ENCODE peak calls at places on chromosomes 12 and 14, in four cellular contexts. F is activated T-helper 1 cell treated with anti-CD3 and anti-CD28 coated beads, Interleukin-12 subunit alpha, Interleukin-12 subunit beta, Interleukin-2, Interleukin-4 antibody, amounts not matched to agents 30 ng/mL and 10 ng/mL and 1 ng/mL, durations not matched to agents 14 hours and 24 hours and 36 hours; D is stimulated activated CD4-positive, alpha-beta T cell treated with anti-CD3 and anti-CD28 coated beads, Interleukin-12 subunit alpha, Interleukin-12 subunit beta, amount 100 ng/mL, for 4 hours; R is left colon. M is an unnamed sample.

GRCh38 chr12:54040148-54040494 is 7.3 kb downstream of the HOXC5 start:
- DNase-seq in F (no peak), D (no peak), R (no peak), M (no peak)

GRCh38 chr12:120849765-120850164 is 54.4 kb downstream of the SPPL3 start:
- DNase-seq in F (no peak), D (no peak), R (no peak), M (no peak)

GRCh38 chr14:68306934-68307758 is 485.7 kb downstream of the ZFP36L1 start:
- DNase-seq in F (no peak), D (no peak), R (peak; percentile 73), M (peak; percentile 33)

GRCh38 chr14:99261916-99262787 is 9.8 kb downstream of the BCL11B start:
- DNase-seq in F (peak; percentile 78), D (peak; percentile 51), R (no peak), M (no peak)

GRCh38 chr12:98456583-98457573 is 58.5 kb upstream of the TMPO start:
- DNase-seq in F (peak; percentile 1), D (peak; percentile 7), R (no peak), M (peak; percentile 33)

GRCh38 chr14:32370720-32371119 is 41.6 kb downstream of the AKAP6 start:
- DNase-seq in F (no peak), D (no peak), R (no peak), M (no peak)

GRCh38 chr12:28563926-28564325 is 373.7 kb downstream of the CCDC91 start:
- DNase-seq in F (no peak), D (no peak), R (no peak), M (no peak)

GRCh38 chr12:65984227-65984479 is 146.4 kb downstream of the LLPH start:
- DNase-seq in F (no peak), D (no peak), R (no peak), M (no peak)

GRCh38 chr12:53765891-53766290 is 14.1 kb upstream of the CISTR start:
- DNase-seq in F (no peak), D (no peak), R (no peak), M (no peak)

GRCh38 chr12:39958377-39958776 is 147.5 kb downstream of the SLC2A13 start:
- DNase-seq in F (no peak), D (no peak), R (no peak), M (no peak)

GRCh38 chr12:49784756-49785409 is 43.3 kb downstream of the NCKAP5L start:
- DNase-seq in F (no peak), D (no peak), R (no peak), M (no peak)

GRCh38 chr12:31832740-31833540 is 104.1 kb upstream of the AMN1 start:
- DNase-seq in F (peak; percentile 14), D (no peak), R (no peak), M (no peak)

GRCh38 chr12:98403385-98403784 is 112.0 kb upstream of the TMPO start:
- DNase-seq in F (no peak), D (no peak), R (no peak), M (no peak)